ENCODE peak calls at places on chromosome 21, in six cellular contexts. One of them, this sample, is unnamed.

GRCh38 chr21:22224261-22224660 is 1226.1 kb downstream of the NCAM2 start:
- DNase-seq in stimulated activated CD4-positive, alpha-beta T cell treated with anti-CD3 and anti-CD28 coated beads, Interleukin-1b, Interleukin-23, amount 100 ng/mL, for 4 hours: no peak
- DNase-seq in esophagus squamous epithelium: no peak
- DNase-seq in uterus: no peak
- DNase-seq in choroid plexus epithelial cell: no peak
- DNase-seq in activated CD4-positive, alpha-beta T cell treated with anti-CD3 and anti-CD28 coated beads, Interleukin-2, amount 50 U/mL, for 48 hours: no peak
- DNase-seq in this sample: no peak

GRCh38 chr21:17513214-17514123 is 626 bp downstream of the CXADR start:
- DNase-seq in stimulated activated CD4-positive, alpha-beta T cell treated with anti-CD3 and anti-CD28 coated beads, Interleukin-1b, Interleukin-23, amount 100 ng/mL, for 4 hours: peak; percentile 23
- DNase-seq in esophagus squamous epithelium: no peak
- DNase-seq in uterus: peak; percentile 27
- DNase-seq in choroid plexus epithelial cell: peak; percentile 61
- DNase-seq in activated CD4-positive, alpha-beta T cell treated with anti-CD3 and anti-CD28 coated beads, Interleukin-2, amount 50 U/mL, for 48 hours: peak; percentile 30
- DNase-seq in this sample: peak; percentile 22

GRCh38 chr21:21137986-21138385 is 139.8 kb downstream of the NCAM2 start:
- DNase-seq in stimulated activated CD4-positive, alpha-beta T cell treated with anti-CD3 and anti-CD28 coated beads, Interleukin-1b, Interleukin-23, amount 100 ng/mL, for 4 hours: no peak
- DNase-seq in esophagus squamous epithelium: no peak
- DNase-seq in uterus: no peak
- DNase-seq in choroid plexus epithelial cell: peak; percentile 74
- DNase-seq in activated CD4-positive, alpha-beta T cell treated with anti-CD3 and anti-CD28 coated beads, Interleukin-2, amount 50 U/mL, for 48 hours: no peak
- DNase-seq in this sample: no peak

GRCh38 chr21:33434770-33435360 is 31.7 kb downstream of the IFNGR2 start:
- DNase-seq in stimulated activated CD4-positive, alpha-beta T cell treated with anti-CD3 and anti-CD28 coated beads, Interleukin-1b, Interleukin-23, amount 100 ng/mL, for 4 hours: peak; percentile 14
- DNase-seq in esophagus squamous epithelium: no peak
- DNase-seq in uterus: no peak
- DNase-seq in choroid plexus epithelial cell: peak; percentile 96
- DNase-seq in activated CD4-positive, alpha-beta T cell treated with anti-CD3 and anti-CD28 coated beads, Interleukin-2, amount 50 U/mL, for 48 hours: peak; percentile 43
- DNase-seq in this sample: no peak

GRCh38 chr21:43269461-43269860 is 100.7 kb downstream of the CRYAA start:
- DNase-seq in stimulated activated CD4-positive, alpha-beta T cell treated with anti-CD3 and anti-CD28 coated beads, Interleukin-1b, Interleukin-23, amount 100 ng/mL, for 4 hours: peak; percentile 20
- DNase-seq in esophagus squamous epithelium: no peak
- DNase-seq in uterus: no peak
- DNase-seq in choroid plexus epithelial cell: no peak
- DNase-seq in activated CD4-positive, alpha-beta T cell treated with anti-CD3 and anti-CD28 coated beads, Interleukin-2, amount 50 U/mL, for 48 hours: peak; percentile 59
- DNase-seq in this sample: no peak

GRCh38 chr21:42854246-42855010 is 24.9 kb downstream of the WDR4 start:
- DNase-seq in stimulated activated CD4-positive, alpha-beta T cell treated with anti-CD3 and anti-CD28 coated beads, Interleukin-1b, Interleukin-23, amount 100 ng/mL, for 4 hours: no peak
- DNase-seq in esophagus squamous epithelium: no peak
- DNase-seq in uterus: no peak
- DNase-seq in choroid plexus epithelial cell: no peak
- DNase-seq in activated CD4-positive, alpha-beta T cell treated with anti-CD3 and anti-CD28 coated beads, Interleukin-2, amount 50 U/mL, for 48 hours: no peak
- DNase-seq in this sample: no peak

GRCh38 chr21:38188037-38188436 is 68.8 kb upstream of the KCNJ15 start:
- DNase-seq in stimulated activated CD4-positive, alpha-beta T cell treated with anti-CD3 and anti-CD28 coated beads, Interleukin-1b, Interleukin-23, amount 100 ng/mL, for 4 hours: no peak
- DNase-seq in esophagus squamous epithelium: no peak
- DNase-seq in uterus: no peak
- DNase-seq in choroid plexus epithelial cell: peak; percentile 49
- DNase-seq in activated CD4-positive, alpha-beta T cell treated with anti-CD3 and anti-CD28 coated beads, Interleukin-2, amount 50 U/mL, for 48 hours: no peak
- DNase-seq in this sample: no peak

GRCh38 chr21:37784591-37785318 is 131.5 kb downstream of the KCNJ6 start:
- DNase-seq in stimulated activated CD4-positive, alpha-beta T cell treated with anti-CD3 and anti-CD28 coated beads, Interleukin-1b, Interleukin-23, amount 100 ng/mL, for 4 hours: no peak
- DNase-seq in esophagus squamous epithelium: no peak
- DNase-seq in uterus: no peak
- DNase-seq in choroid plexus epithelial cell: peak; percentile 29
- DNase-seq in activated CD4-positive, alpha-beta T cell treated with anti-CD3 and anti-CD28 coated beads, Interleukin-2, amount 50 U/mL, for 48 hours: no peak
- DNase-seq in this sample: no peak

GRCh38 chr21:42071146-42071737 is at the start of gene UMODL1:
- DNase-seq in stimulated activated CD4-positive, alpha-beta T cell treated with anti-CD3 and anti-CD28 coated beads, Interleukin-1b, Interleukin-23, amount 100 ng/mL, for 4 hours: no peak
- DNase-seq in esophagus squamous epithelium: no peak
- DNase-seq in uterus: no peak
- DNase-seq in choroid plexus epithelial cell: no peak
- DNase-seq in activated CD4-positive, alpha-beta T cell treated with anti-CD3 and anti-CD28 coated beads, Interleukin-2, amount 50 U/mL, for 48 hours: no peak
- DNase-seq in this sample: no peak

GRCh38 chr21:38477241-38477640 is 21.0 kb downstream of the ERG start:
- DNase-seq in stimulated activated CD4-positive, alpha-beta T cell treated with anti-CD3 and anti-CD28 coated beads, Interleukin-1b, Interleukin-23, amount 100 ng/mL, for 4 hours: no peak
- DNase-seq in esophagus squamous epithelium: no peak
- DNase-seq in uterus: no peak
- DNase-seq in choroid plexus epithelial cell: no peak
- DNase-seq in activated CD4-positive, alpha-beta T cell treated with anti-CD3 and anti-CD28 coated beads, Interleukin-2, amount 50 U/mL, for 48 hours: no peak
- DNase-seq in this sample: no peak

GRCh38 chr21:43269981-43270670 is 101.3 kb downstream of the CRYAA start:
- DNase-seq in stimulated activated CD4-positive, alpha-beta T cell treated with anti-CD3 and anti-CD28 coated beads, Interleukin-1b, Interleukin-23, amount 100 ng/mL, for 4 hours: no peak
- DNase-seq in esophagus squamous epithelium: no peak
- DNase-seq in uterus: no peak
- DNase-seq in choroid plexus epithelial cell: no peak
- DNase-seq in activated CD4-positive, alpha-beta T cell treated with anti-CD3 and anti-CD28 coated beads, Interleukin-2, amount 50 U/mL, for 48 hours: no peak
- DNase-seq in this sample: no peak